ENCODE peak calls at places on chromosomes 13 and 19, in nine cellular contexts. R is cardiac fibroblast; J is M059J; C is neural crest cell; N is stimulated activated CD4-positive, alpha-beta T cell treated with anti-CD3 and anti-CD28 coated beads, Interleukin-1b, Interleukin-23, amount 100 ng/mL, for 1 hour; X is right atrium auricular region; G is activated T-helper 1 cell treated with anti-CD3 and anti-CD28 coated beads, Interleukin-2, amount 50 U/mL, for 16 hours; U is GM10248; T is NCI-H1694 treated with DMSO at 0.1 percent for 48 hours. Z is an unnamed sample.
A peak's percentile ranks its signal among the peaks of the same experiment; 100 is the strongest.

GRCh38 chr19:6731822-6732221 is 5.6 kb downstream of the GPR108 start:
- DNase-seq in R (no peak), J (no peak), C (no peak), N (no peak), X (no peak), G (no peak), U (no peak), T (no peak), Z (no peak)

GRCh38 chr13:106114981-106115554 is 420.4 kb downstream of the EFNB2 start:
- DNase-seq in R (peak; percentile 31), J (no peak), C (no peak), N (no peak), X (no peak), G (no peak), U (no peak), T (no peak), Z (no peak)

GRCh38 chr13:89518289-89519077 is 1829.0 kb upstream of the MIR17HG start:
- DNase-seq in R (no peak), J (no peak), C (no peak), N (no peak), X (no peak), G (no peak), U (no peak), T (no peak), Z (no peak)

GRCh38 chr19:55581828-55582223 is 1.2 kb upstream of the ZNF579 start:
- DNase-seq in R (no peak), J (no peak), C (no peak), N (no peak), X (no peak), G (no peak), U (no peak), T (no peak), Z (no peak)

GRCh38 chr13:51721485-51721884 is 82.5 kb downstream of the DHRS12 start:
- DNase-seq in R (no peak), J (no peak), C (no peak), N (no peak), X (no peak), G (no peak), U (peak; percentile 30), T (no peak), Z (no peak)

GRCh38 chr13:40187324-40187795 is 479.1 kb downstream of the FOXO1 start:
- DNase-seq in R (no peak), J (no peak), C (no peak), N (peak; percentile 31), X (no peak), G (peak; percentile 37), U (no peak), T (no peak), Z (peak; percentile 54)

GRCh38 chr19:3292958-3293529 is 68.6 kb downstream of the CELF5 start:
- DNase-seq in R (no peak), J (no peak), C (no peak), N (no peak), X (no peak), G (no peak), U (no peak), T (no peak), Z (no peak)

GRCh38 chr19:47653856-47654255 is 44.9 kb downstream of the BICRA start:
- DNase-seq in R (no peak), J (no peak), C (no peak), N (no peak), X (no peak), G (no peak), U (no peak), T (no peak), Z (no peak)

GRCh38 chr13:111904166-111904565 is 162.8 kb upstream of the SOX1 start:
- DNase-seq in R (no peak), J (no peak), C (no peak), N (no peak), X (peak; percentile 13), G (no peak), U (no peak), T (no peak), Z (no peak)

GRCh38 chr13:79781829-79782540 is 301.0 kb downstream of the NDFIP2 start:
- DNase-seq in R (no peak), J (peak; percentile 23), C (peak; percentile 12), N (no peak), X (no peak), G (no peak), U (no peak), T (no peak), Z (no peak)

GRCh38 chr13:36986462-36987240 is 12.5 kb downstream of the ALG5 start:
- DNase-seq in R (peak; percentile 34), J (peak; percentile 48), C (no peak), N (no peak), X (no peak), G (no peak), U (no peak), T (no peak), Z (no peak)

GRCh38 chr19:2129892-2130770 is 21.2 kb downstream of the AP3D1 start:
- DNase-seq in R (no peak), J (no peak), C (no peak), N (no peak), X (no peak), G (no peak), U (no peak), T (no peak), Z (no peak)

GRCh38 chr19:38691938-38692457 is 44.5 kb downstream of the ACTN4 start:
- DNase-seq in R (peak; percentile 98), J (peak; percentile 95), C (no peak), N (no peak), X (peak; percentile 85), G (no peak), U (no peak), T (no peak), Z (no peak)

GRCh38 chr13:53105477-53105876 is 76.9 kb downstream of the OLFM4 start:
- DNase-seq in R (no peak), J (no peak), C (no peak), N (no peak), X (no peak), G (no peak), U (no peak), T (no peak), Z (no peak)

GRCh38 chr13:100106705-100107104 is 17.8 kb downstream of the PCCA start:
- DNase-seq in R (no peak), J (no peak), C (no peak), N (no peak), X (no peak), G (no peak), U (no peak), T (no peak), Z (no peak)

GRCh38 chr19:14059093-14059480 is 2.8 kb downstream of the PALM3 start:
- DNase-seq in R (no peak), J (no peak), C (peak; percentile 36), N (no peak), X (no peak), G (no peak), U (peak; percentile 77), T (no peak), Z (peak; percentile 66)

GRCh38 chr13:77952737-77953136 is 34.1 kb upstream of the EDNRB start:
- DNase-seq in R (no peak), J (no peak), C (peak; percentile 26), N (no peak), X (no peak), G (no peak), U (no peak), T (no peak), Z (no peak)

GRCh38 chr19:52138614-52139290 is 986 bp downstream of the ZNF616 start:
- DNase-seq in R (no peak), J (peak; percentile 18), C (peak; percentile 54), N (no peak), X (no peak), G (no peak), U (peak; percentile 25), T (peak; percentile 49), Z (peak; percentile 50)

GRCh38 chr19:8578642-8579265 is 1.5 kb upstream of the MYO1F start:
- DNase-seq in R (peak; percentile 74), J (peak; percentile 64), C (peak; percentile 88), N (peak; percentile 66), X (peak; percentile 87), G (peak; percentile 80), U (peak; percentile 84), T (no peak), Z (peak; percentile 72)

GRCh38 chr13:107124129-107124718 is 556.3 kb upstream of the ARGLU1 start:
- DNase-seq in R (peak; percentile 26), J (no peak), C (no peak), N (no peak), X (no peak), G (no peak), U (no peak), T (peak; percentile 70), Z (no peak)

GRCh38 chr13:114067381-114067885 is 65.0 kb downstream of the RASA3 start:
- DNase-seq in R (peak; percentile 60), J (peak; percentile 68), C (no peak), N (no peak), X (no peak), G (no peak), U (peak; percentile 76), T (no peak), Z (peak; percentile 61)

GRCh38 chr19:294819-295686 is 3.9 kb upstream of the PLPP2 start:
- DNase-seq in R (peak; percentile 29), J (peak; percentile 14), C (peak; percentile 59), N (no peak), X (no peak), G (peak; percentile 21), U (peak; percentile 77), T (peak; percentile 6), Z (peak; percentile 58)

GRCh38 chr19:11014403-11014911 is 53.6 kb downstream of the SMARCA4 start:
- DNase-seq in R (no peak), J (no peak), C (no peak), N (no peak), X (no peak), G (no peak), U (no peak), T (no peak), Z (no peak)

GRCh38 chr19:5553892-5554291 is 13.9 kb downstream of the TINCR start:
- DNase-seq in R (no peak), J (no peak), C (no peak), N (no peak), X (no peak), G (no peak), U (no peak), T (no peak), Z (no peak)

GRCh38 chr19:36918090-36918489 is 2.0 kb downstream of the ZNF568 start:
- DNase-seq in R (no peak), J (no peak), C (no peak), N (no peak), X (no peak), G (no peak), U (no peak), T (no peak), Z (no peak)

GRCh38 chr13:80338781-80339577 is 1.9 kb downstream of the SPRY2 start:
- DNase-seq in R (peak; percentile 79), J (peak; percentile 58), C (peak; percentile 65), N (no peak), X (peak; percentile 83), G (no peak), U (peak; percentile 40), T (no peak), Z (peak; percentile 25)

GRCh38 chr19:47228937-47229673 is 1.9 kb downstream of the BBC3 start:
- DNase-seq in R (peak; percentile 39), J (peak; percentile 47), C (no peak), N (no peak), X (no peak), G (no peak), U (no peak), T (no peak), Z (peak; percentile 30)

GRCh38 chr13:109844396-109844795 is 58.0 kb upstream of the IRS2 start:
- DNase-seq in R (peak; percentile 39), J (peak; percentile 39), C (no peak), N (no peak), X (no peak), G (no peak), U (no peak), T (no peak), Z (no peak)

GRCh38 chr19:18898081-18898532 is 2.1 kb upstream of the CERS1 start:
- DNase-seq in R (no peak), J (peak; percentile 48), C (no peak), N (no peak), X (no peak), G (no peak), U (no peak), T (no peak), Z (no peak)

GRCh38 chr13:33606692-33607091 is 211.3 kb upstream of the RFC3 start:
- DNase-seq in R (peak; percentile 16), J (peak; percentile 2), C (peak; percentile 18), N (no peak), X (no peak), G (no peak), U (no peak), T (no peak), Z (no peak)

GRCh38 chr13:25731511-25731910 is 320.3 kb downstream of the SHISA2 start:
- DNase-seq in R (no peak), J (no peak), C (no peak), N (no peak), X (no peak), G (no peak), U (no peak), T (no peak), Z (no peak)

Z was measured in activated naive CD8-positive, alpha-beta T cell treated with anti-CD3 and anti-CD28 coated beads for 36 hours.